ENCODE peak calls at places on chromosome 5, in five cellular contexts. I is A549, F is Caco-2, U is GM12878, Q is heart left ventricle. D is an unnamed sample. For H3K9me3, the result is how much of the 10 kb centered on the place peaks cover.

GRCh38 chr5:168334161-168335094 is 43.0 kb downstream of the WWC1 start:
- DNase-seq in F (peak), I (peak), U (no peak), Q (no peak), D (peak)

GRCh38 chr5:166164211-166164610 is 2127.2 kb upstream of the WWC1 start:
- DNase-seq in F (no peak), U (no peak), I (no peak), Q (no peak), D (no peak)

GRCh38 chr5:167720676-167721260 is 570.7 kb upstream of the WWC1 start:
- DNase-seq in F (no peak), Q (no peak), U (no peak), I (no peak), D (no peak)

GRCh38 chr5:73531356-73531755 is 33.1 kb downstream of the BTF3 start:
- DNase-seq in Q (no peak), I (no peak), F (no peak), U (no peak), D (no peak)

GRCh38 chr5:143002459-143003327 is 232.5 kb downstream of the ARHGAP26 start:
- DNase-seq in U (peak), Q (peak), I (peak), F (no peak), D (no peak)

GRCh38 chr5:150036513-150036912 is 36.0 kb downstream of the HMGXB3 start:
- DNase-seq in I (peak), F (peak), U (no peak), Q (no peak), D (no peak)

GRCh38 chr5:136655429-136655828 is 290.1 kb upstream of the TRPC7 start:
- DNase-seq in Q (no peak), I (peak), F (no peak), U (no peak), D (no peak)

GRCh38 chr5:41856644-41857491 is 13.4 kb downstream of the OXCT1 start:
- DNase-seq in I (peak), F (peak), Q (peak), U (no peak), D (peak)

GRCh38 chr5:150251504-150251903 is 38.1 kb downstream of the CAMK2A start:
- DNase-seq in U (no peak), F (no peak), Q (no peak), I (no peak), D (no peak)

GRCh38 chr5:56004874-56005273 is 10.1 kb upstream of the IL6ST start:
- DNase-seq in I (no peak), F (no peak), Q (no peak), U (no peak), D (no peak)

GRCh38 chr5:105587963-105588662 is 2025.5 kb upstream of the NUDT12 start:
- DNase-seq in Q (no peak), F (no peak), U (no peak), I (peak), D (no peak)

GRCh38 chr5:137699291-137700281 is 36.3 kb downstream of the KLHL3 start:
- DNase-seq in U (no peak), Q (no peak), I (no peak), F (no peak), D (no peak)

GRCh38 chr5:181042036-181042435 is 2.0 kb downstream of the BTNL9 start:
- DNase-seq in I (no peak), F (no peak), Q (no peak), U (no peak), D (no peak)

GRCh38 chr5:39080597-39081204 is 6.5 kb upstream of the RICTOR start:
- DNase-seq in F (peak), I (peak), Q (peak), U (no peak), D (peak)

GRCh38 chr5:179818746-179819295 is 1.9 kb upstream of the SQSTM1 start:
- DNase-seq in I (peak), F (peak), U (peak), Q (peak), D (no peak)

GRCh38 chr5:181160144-181160754 is 12.9 kb downstream of the OR2V2 start:
- DNase-seq in I (peak), F (peak), U (no peak), Q (peak), D (peak)

GRCh38 chr5:61866930-61867329 is 439.1 kb upstream of the KIF2A start:
- DNase-seq in U (peak), Q (no peak), F (no peak), I (peak), D (no peak)

GRCh38 chr5:155293605-155294178 is 280.1 kb downstream of the KIF4B start:
- DNase-seq in U (no peak), Q (no peak), F (no peak), I (no peak), D (no peak)

GRCh38 chr5:172904643-172905345 is 54.4 kb upstream of the RPL26L1 start:
- DNase-seq in I (peak), U (no peak), F (peak), Q (peak), D (no peak)

GRCh38 chr5:38563624-38564023 is 7.2 kb upstream of the LIFR start:
- DNase-seq in Q (no peak), F (no peak), I (no peak), U (no peak), D (no peak)

GRCh38 chr5:84603557-84604185 is 219.0 kb upstream of the EDIL3 start:
- DNase-seq in U (no peak), F (no peak), I (no peak), Q (peak), D (no peak)

GRCh38 chr5:131957721-131958483 is 12.4 kb upstream of the MEIKIN start:
- DNase-seq in Q (no peak), I (no peak), U (no peak), F (peak), D (no peak)

GRCh38 chr5:179795863-179796833 is 2.4 kb downstream of the LTC4S start:
- DNase-seq in Q (peak), U (peak), F (peak), I (peak), D (no peak)

GRCh38 chr5:138611295-138612220 is 36.4 kb upstream of the HSPA9 start:
- DNase-seq in Q (no peak), U (no peak), I (no peak), F (no peak), D (no peak)

GRCh38 chr5:73369283-73369682 is 79.3 kb downstream of the FOXD1 start:
- DNase-seq in F (no peak), Q (no peak), U (no peak), I (no peak), D (no peak)

GRCh38 chr5:138946241-138946623 is 71.1 kb upstream of the LRRTM2 start:
- DNase-seq in U (no peak), Q (no peak), F (no peak), I (no peak), D (no peak)

GRCh38 chr5:11311272-11311671 is 550.2 kb upstream of the DAP start:
- DNase-seq in Q (no peak), F (no peak), U (no peak), I (no peak), D (no peak)

GRCh38 chr5:178768371-178769260 is 38.2 kb upstream of the ZNF354A start:
- DNase-seq in I (no peak), F (no peak), U (no peak), Q (no peak), D (no peak)
- H3K9me3 ChIP-seq in I (under half), F (under half), U (under half), Q (under half), D (under half)

GRCh38 chr5:141382469-141383294 is at the start of gene PCDHGA7:
- DNase-seq in Q (no peak), I (peak), F (no peak), U (no peak), D (no peak)
- H3K9me3 ChIP-seq in Q (under half), I (under half), F (under half), U (under half), D (under half)

DNA sequence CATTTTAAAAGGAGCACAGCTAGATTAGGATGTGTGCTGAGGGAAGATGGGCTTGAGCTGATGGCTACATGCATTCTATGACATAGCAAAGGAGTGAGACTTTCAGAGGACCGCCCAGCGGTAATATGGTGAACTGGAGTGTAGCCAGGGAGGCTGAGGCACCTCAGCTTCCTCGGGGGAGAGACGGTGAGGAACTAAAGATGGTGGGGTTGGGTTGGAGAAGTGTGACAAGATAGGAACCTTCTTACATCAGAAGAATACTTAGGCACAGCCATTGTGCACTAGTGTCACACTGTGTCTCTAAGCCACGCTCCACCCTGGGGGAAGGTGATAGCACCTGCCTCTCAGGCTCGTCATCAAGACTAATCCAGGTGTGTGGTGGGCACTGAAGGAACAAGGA is 118.0 kb upstream of the IRX2 start:
- DNase-seq in U (no peak), I (no peak), F (no peak), Q (no peak), D (no peak)
- H3K9me3 ChIP-seq in U (under half), I (under half), F (under half), Q (under half), D (under half)

DNA sequence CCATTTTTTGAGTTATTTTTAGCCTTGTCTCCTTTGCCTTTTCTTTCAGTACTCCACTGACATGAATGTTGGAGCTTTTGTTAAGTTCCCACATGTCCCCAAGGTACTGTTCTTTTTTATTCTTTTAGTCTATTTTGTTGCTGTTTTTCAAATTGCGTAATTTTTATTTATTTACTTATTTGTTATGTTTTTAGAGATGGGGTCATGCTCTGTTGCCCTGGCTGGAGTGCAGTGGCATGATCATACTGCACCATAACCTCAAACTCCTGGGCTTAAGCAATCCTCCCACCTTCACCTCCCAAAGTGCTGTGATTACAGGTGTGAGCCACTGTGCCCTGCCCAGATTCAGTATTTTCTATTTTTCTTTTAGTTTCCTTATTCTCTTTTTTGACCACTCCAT is 5.4 kb upstream of the PCDHA1 start:
- DNase-seq in U (no peak), Q (no peak), F (no peak), I (no peak), D (no peak)
- H3K9me3 ChIP-seq in U (under half), Q (under half), F (under half), I (half or more), D (under half)

GRCh38 chr5:36666986-36667385 is 60.6 kb downstream of the SLC1A3 start:
- DNase-seq in I (no peak), Q (no peak), U (no peak), F (no peak), D (no peak)
- H3K9me3 ChIP-seq in I (under half), Q (under half), U (under half), F (under half), D (under half)

DNA sequence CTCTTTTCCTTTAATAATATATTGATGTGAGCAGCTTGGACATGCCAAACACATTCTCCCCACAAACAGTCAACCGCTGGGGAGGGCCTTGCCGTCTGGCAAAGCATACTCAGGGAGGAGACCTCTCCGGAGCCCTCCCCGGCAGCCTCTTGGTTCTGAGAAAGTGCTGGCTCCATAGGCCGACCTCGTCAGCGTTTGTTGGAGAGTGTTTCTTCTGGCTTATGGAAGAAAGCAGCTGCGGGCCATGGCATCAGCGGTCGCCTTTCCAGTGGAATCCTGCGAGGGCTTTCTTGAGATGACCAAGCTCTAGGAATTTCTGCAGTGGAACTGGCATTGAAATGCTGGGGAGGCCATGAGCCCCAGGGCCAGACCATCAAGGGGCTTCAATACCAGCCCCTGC is 405.7 kb upstream of the IRX4 start:
- DNase-seq in I (no peak), F (no peak), U (no peak), Q (no peak), D (no peak)
- H3K9me3 ChIP-seq in I (under half), F (under half), U (under half), Q (under half), D (under half)

DNA sequence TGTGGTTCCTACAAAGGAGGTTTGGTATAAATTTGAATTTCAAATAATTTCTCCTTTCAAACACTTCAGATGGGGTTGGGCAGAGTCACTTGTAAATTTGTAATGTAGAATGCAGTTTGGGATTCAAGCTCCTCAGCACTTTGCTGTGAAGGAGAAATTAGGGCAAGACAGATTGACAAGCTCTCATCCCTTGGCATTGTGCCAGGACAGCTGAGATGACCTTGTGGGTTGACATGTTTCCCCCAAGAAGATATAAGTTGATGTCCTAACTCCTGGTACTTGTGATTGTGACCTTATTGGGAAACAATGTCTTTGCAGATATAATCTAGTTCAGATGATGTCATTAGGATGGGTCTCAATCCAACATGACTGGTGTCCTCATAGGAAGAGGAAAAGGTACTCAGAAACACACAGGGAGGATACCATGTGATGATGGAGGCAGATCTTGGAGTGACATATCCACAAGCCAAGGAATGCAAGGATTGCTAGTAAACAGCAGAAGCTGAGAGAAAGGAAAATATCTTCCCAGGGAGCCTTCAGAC is 408.3 kb downstream of the MED10 start:
- DNase-seq in I (no peak), U (no peak), Q (no peak), F (no peak), D (no peak)
- H3K9me3 ChIP-seq in I (under half), U (under half), Q (under half), F (under half), D (under half)

GRCh38 chr5:147853372-147853987 is 22.0 kb upstream of the SPINK1 start:
- DNase-seq in Q (no peak), F (no peak), U (no peak), I (no peak), D (no peak)

GRCh38 chr5:147854331-147854730 is 22.9 kb upstream of the SPINK1 start:
- DNase-seq in Q (no peak), U (no peak), F (no peak), I (no peak), D (no peak)

GRCh38 chr5:147855774-147856069 is 22.8 kb upstream of the SCGB3A2 start:
- DNase-seq in Q (no peak), I (no peak), F (no peak), U (no peak), D (no peak)

GRCh38 chr5:147856801-147857200 is 21.7 kb upstream of the SCGB3A2 start:
- DNase-seq in U (no peak), F (no peak), Q (no peak), I (no peak), D (no peak)

DNA sequence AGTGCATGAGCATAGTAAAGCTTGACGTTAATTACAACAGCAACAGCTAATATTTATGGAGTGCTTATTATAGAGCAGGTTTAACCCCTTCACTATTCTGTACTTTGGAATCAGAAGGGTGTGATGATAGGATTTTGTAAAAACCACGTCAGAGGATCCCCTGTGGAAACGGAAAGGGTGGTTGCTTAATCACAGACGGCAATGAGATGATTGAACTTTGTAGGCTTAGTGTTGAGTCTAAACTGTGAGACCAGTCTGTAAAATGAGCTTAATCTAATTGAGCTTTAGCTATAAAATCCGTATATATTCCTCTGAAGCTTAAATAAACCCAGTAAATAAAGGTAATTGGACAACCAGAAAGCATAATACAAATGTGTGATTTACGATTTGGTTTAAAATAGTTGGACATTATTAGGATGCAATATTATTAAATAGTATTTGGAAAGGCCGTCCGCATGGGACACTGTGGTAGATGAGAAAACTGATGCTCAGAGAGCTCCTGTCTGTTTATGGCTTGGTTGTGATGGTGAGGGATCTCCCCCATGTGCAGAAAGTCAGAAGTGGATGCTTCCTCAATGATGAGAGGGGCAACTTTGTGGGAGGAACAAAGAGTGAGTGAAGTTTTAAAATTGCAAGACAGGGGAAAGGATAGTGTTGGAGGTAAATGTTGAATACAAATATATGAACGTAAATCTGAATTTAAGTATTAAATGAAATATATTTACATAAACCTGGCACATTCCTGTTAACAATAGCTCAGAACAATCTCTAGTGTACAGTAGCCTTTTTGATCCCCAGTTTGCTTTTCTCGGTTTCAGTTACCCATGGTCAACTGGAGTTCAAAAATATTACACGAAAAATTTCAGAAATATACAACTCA is 23.4 kb upstream of the SCGB3A2 start:
- DNase-seq in F (no peak), I (no peak), Q (no peak), U (no peak), D (no peak)
- H3K9me3 ChIP-seq in F (under half), I (under half), Q (under half), U (under half), D (under half)